ENCODE peak calls at places on chromosomes 11 and 22, in seven cellular contexts. M is MCF 10A; A is fibroblast of pulmonary artery; F is spleen; I is CD4-positive, alpha-beta memory T cell; J is NAMALWA; V is retina. Y is an unnamed sample.

GRCh38 chr11:113014731-113015455 is 53.7 kb downstream of the NCAM1 start:
- DNase-seq in M (no peak), A (peak), F (no peak), I (no peak), J (no peak), V (no peak), Y (peak)

GRCh38 chr22:20867179-20868099 is 8.6 kb downstream of the SNAP29 start:
- DNase-seq in M (no peak), A (peak), F (no peak), I (no peak), J (no peak), V (peak), Y (no peak)

GRCh38 chr11:129230006-129230405 is 37.9 kb upstream of the ARHGAP32 start:
- DNase-seq in M (no peak), A (peak), F (no peak), I (no peak), J (peak), V (no peak), Y (peak)

GRCh38 chr11:17918049-17918605 is 94.7 kb downstream of the SERGEF start:
- DNase-seq in M (no peak), A (no peak), F (no peak), I (no peak), J (no peak), V (no peak), Y (no peak)

GRCh38 chr11:110830344-110831141 is 118.3 kb upstream of the ARHGAP20 start:
- DNase-seq in M (no peak), A (no peak), F (no peak), I (no peak), J (no peak), V (no peak), Y (peak)

GRCh38 chr11:124276081-124276480 is 19.9 kb downstream of the OR8G5 start:
- DNase-seq in M (no peak), A (peak), F (no peak), I (no peak), J (no peak), V (no peak), Y (peak)

GRCh38 chr22:48218889-48219420 is 1456.5 kb downstream of the TBC1D22A start:
- DNase-seq in M (no peak), A (no peak), F (no peak), I (no peak), J (no peak), V (no peak), Y (no peak)

GRCh38 chr11:118956094-118956846 is at the start of gene UPK2:
- DNase-seq in M (peak), A (peak), F (peak), I (peak), J (peak), V (peak), Y (peak)

GRCh38 chr11:123111465-123111864 is 49.5 kb upstream of the HSPA8 start:
- DNase-seq in M (peak), A (peak), F (no peak), I (peak), J (peak), V (peak), Y (peak)

GRCh38 chr11:92811341-92811740 is 158.1 kb upstream of the MTNR1B start:
- DNase-seq in M (peak), A (no peak), F (no peak), I (no peak), J (no peak), V (no peak), Y (peak)

GRCh38 chr22:32615874-32616564 is 141.4 kb downstream of the FBXO7 start:
- DNase-seq in M (peak), A (no peak), F (peak), I (no peak), J (no peak), V (no peak), Y (no peak)

GRCh38 chr11:45161252-45162063 is 15.0 kb downstream of the PRDM11 start:
- DNase-seq in M (no peak), A (no peak), F (peak), I (no peak), J (no peak), V (peak), Y (peak)

Y was measured in AG10803.